ENCODE peak calls at places on chromosomes 1 and 21, in five cellular contexts. Q is spleen, D is OCI-LY7, K is colonic mucosa, R is adrenal gland. M is an unnamed sample. For H3K36me3, the result is how much of the 10 kb centered on the place peaks cover.

GRCh38 chr1:41322101-41322661 is 39.1 kb upstream of the FOXO6 start:
- DNase-seq in Q (no peak), D (peak), K (no peak), R (no peak), M (no peak)

GRCh38 chr1:3831689-3832088 is 25.3 kb downstream of the CEP104 start:
- DNase-seq in Q (no peak), D (no peak), K (no peak), R (peak), M (no peak)

GRCh38 chr1:2980073-2980791 is 41.0 kb upstream of the ACTRT2 start:
- DNase-seq in Q (peak), D (no peak), K (no peak), R (peak), M (no peak)

GRCh38 chr1:185646202-185646683 is 87.9 kb upstream of the HMCN1 start:
- DNase-seq in Q (no peak), D (no peak), K (peak), R (peak), M (no peak)

GRCh38 chr1:111191496-111191895 is 8.9 kb downstream of the DENND2D start:
- DNase-seq in Q (no peak), D (no peak), K (no peak), R (no peak), M (no peak)

GRCh38 chr1:160916666-160917065 is 31.7 kb upstream of the ITLN1 start:
- DNase-seq in Q (no peak), D (no peak), K (no peak), R (no peak), M (no peak)

GRCh38 chr21:36321325-36322082 is 1.5 kb downstream of the MORC3 start:
- DNase-seq in Q (peak), D (peak), K (no peak), R (no peak), M (peak)

GRCh38 chr1:183139281-183139942 is 46.7 kb upstream of the LAMC2 start:
- DNase-seq in Q (no peak), D (no peak), K (no peak), R (no peak), M (no peak)

GRCh38 chr1:205921559-205921887 is 21.7 kb downstream of the SLC26A9 start:
- DNase-seq in Q (peak), D (no peak), K (no peak), R (no peak), M (no peak)

GRCh38 chr1:170307426-170307825 is 161.7 kb downstream of the NTMT2 start:
- DNase-seq in Q (no peak), D (no peak), K (no peak), R (no peak), M (no peak)

GRCh38 chr1:228166170-228166936 is 749 bp downstream of the IBA57 start:
- DNase-seq in Q (peak), D (peak), K (peak), R (peak), M (no peak)

GRCh38 chr1:94952539-94952938 is 25.6 kb upstream of the CNN3 start:
- DNase-seq in Q (no peak), D (no peak), K (no peak), R (no peak), M (no peak)

GRCh38 chr1:77313491-77313890 is 31.7 kb downstream of the AK5 start:
- DNase-seq in Q (no peak), D (peak), K (no peak), R (peak), M (no peak)

GRCh38 chr1:76068953-76069561 is 5.5 kb upstream of the ST6GALNAC3 start:
- DNase-seq in Q (no peak), D (no peak), K (no peak), R (no peak), M (no peak)

GRCh38 chr21:44686000-44686781 is 4.2 kb upstream of the KRTAP12-1 start:
- DNase-seq in Q (no peak), D (no peak), K (no peak), R (no peak), M (no peak)

GRCh38 chr1:184823080-184823479 is 68.4 kb upstream of the EDEM3 start:
- DNase-seq in Q (no peak), D (no peak), K (no peak), R (no peak), M (no peak)

GRCh38 chr1:6880951-6881690 is 95.9 kb downstream of the CAMTA1 start:
- DNase-seq in Q (no peak), D (no peak), K (no peak), R (no peak), M (no peak)

GRCh38 chr1:181324797-181325616 is 158.3 kb upstream of the CACNA1E start:
- DNase-seq in Q (no peak), D (no peak), K (no peak), R (no peak), M (no peak)

GRCh38 chr1:79364896-79365295 is 358.4 kb upstream of the ADGRL4 start:
- DNase-seq in Q (no peak), D (no peak), K (no peak), R (no peak), M (no peak)

GRCh38 chr1:51622455-51622913 is 5.6 kb downstream of the OSBPL9 start:
- DNase-seq in Q (no peak), D (no peak), K (peak), R (peak), M (no peak)

GRCh38 chr1:59494145-59494824 is 197.4 kb downstream of the FGGY start:
- DNase-seq in Q (no peak), D (no peak), K (no peak), R (no peak), M (no peak)

GRCh38 chr21:33206771-33207290 is 22.9 kb upstream of the IFNAR2 start:
- DNase-seq in Q (peak), D (no peak), K (no peak), R (no peak), M (no peak)

GRCh38 chr1:230930986-230931385 is 47.7 kb downstream of the TTC13 start:
- DNase-seq in Q (no peak), D (no peak), K (no peak), R (no peak), M (no peak)

GRCh38 chr1:231554969-231555368 is 26.5 kb downstream of the TSNAX start:
- DNase-seq in Q (no peak), D (no peak), K (no peak), R (no peak), M (no peak)

GRCh38 chr1:1788646-1789431 is 10.6 kb upstream of the NADK start:
- DNase-seq in Q (no peak), D (peak), K (peak), R (peak), M (no peak)

GRCh38 chr21:29301703-29302102 is 3.0 kb downstream of the BACH1 start:
- DNase-seq in Q (no peak), D (no peak), K (no peak), R (no peak), M (no peak)

GRCh38 chr1:23553896-23554480 is 5.3 kb downstream of the ID3 start:
- DNase-seq in Q (no peak), D (peak), K (peak), R (no peak), M (no peak)

GRCh38 chr1:239647045-239647444 is 260.7 kb downstream of the CHRM3 start:
- DNase-seq in Q (no peak), D (no peak), K (no peak), R (no peak), M (no peak)

GRCh38 chr1:23436520-23437354 is 12.2 kb upstream of the TCEA3 start:
- DNase-seq in Q (no peak), D (no peak), K (peak), R (peak), M (no peak)

GRCh38 chr1:179104851-179105250 is 23.0 kb downstream of the TOR3A start:
- DNase-seq in Q (no peak), D (no peak), K (no peak), R (no peak), M (no peak)

GRCh38 chr21:45556645-45557601 is 14.7 kb upstream of the SLC19A1 start:
- DNase-seq in Q (peak), D (no peak), K (no peak), R (peak), M (no peak)

GRCh38 chr1:179798213-179798863 is 55.2 kb downstream of the FAM163A start:
- DNase-seq in Q (peak), D (no peak), K (no peak), R (no peak), M (no peak)

DNA sequence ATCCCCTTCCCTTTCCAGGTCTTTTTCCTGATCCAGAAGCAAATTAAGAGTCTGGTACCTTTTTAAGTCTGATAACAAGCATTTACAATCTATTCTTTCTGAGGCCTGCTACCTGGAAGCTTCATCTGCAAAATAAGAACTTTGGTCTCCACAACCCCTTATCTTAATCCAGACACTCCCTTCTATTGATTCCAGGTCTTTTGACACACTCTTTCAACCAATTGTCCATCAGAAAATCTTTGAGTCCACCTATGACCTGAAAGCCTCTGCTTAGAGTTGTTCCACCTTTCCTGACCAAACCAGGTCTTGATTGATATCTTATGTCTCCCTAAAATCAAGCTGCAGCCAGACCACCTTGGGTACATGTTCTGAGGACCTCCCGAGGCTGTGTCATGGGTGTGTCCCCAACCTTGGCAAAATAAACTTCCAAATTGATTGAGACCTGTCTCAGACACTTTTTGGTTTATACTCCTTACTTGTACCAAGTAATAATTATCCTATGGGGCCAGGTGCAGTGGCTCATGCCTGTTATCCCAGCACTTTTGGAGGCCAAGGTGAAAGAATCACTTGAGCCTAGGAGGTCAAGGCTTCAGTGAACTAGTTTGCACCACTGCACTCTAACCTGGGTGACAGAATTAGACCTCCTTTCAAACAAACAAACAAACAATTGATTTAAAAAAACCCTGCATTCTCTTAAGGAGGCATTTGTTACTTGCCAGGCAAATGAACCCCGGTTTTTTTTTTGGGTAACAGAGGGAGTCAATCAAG is 126.1 kb downstream of the MAP3K21 start:
- DNase-seq in Q (no peak), D (no peak), K (no peak), R (no peak), M (no peak)
- H3K36me3 ChIP-seq in Q (under half), D (under half), K (under half), R (under half), M (under half)

GRCh38 chr1:19200281-19200604 is 9.8 kb downstream of the UBR4 start:
- DNase-seq in Q (no peak), D (no peak), K (no peak), R (no peak), M (no peak)

GRCh38 chr1:19202396-19202795 is 7.7 kb downstream of the UBR4 start:
- DNase-seq in Q (no peak), D (no peak), K (no peak), R (no peak), M (no peak)

GRCh38 chr1:19197849-19198248 is 12.2 kb downstream of the UBR4 start:
- DNase-seq in Q (no peak), D (no peak), K (no peak), R (no peak), M (no peak)

GRCh38 chr1:19198820-19199219 is 11.2 kb downstream of the UBR4 start:
- DNase-seq in Q (no peak), D (no peak), K (no peak), R (no peak), M (no peak)

GRCh38 chr1:19199393-19200280 is 10.4 kb downstream of the UBR4 start:
- DNase-seq in Q (no peak), D (no peak), K (no peak), R (no peak), M (no peak)
- H3K36me3 ChIP-seq in Q (under half), D (half or more), K (under half), R (under half), M (under half)

DNA sequence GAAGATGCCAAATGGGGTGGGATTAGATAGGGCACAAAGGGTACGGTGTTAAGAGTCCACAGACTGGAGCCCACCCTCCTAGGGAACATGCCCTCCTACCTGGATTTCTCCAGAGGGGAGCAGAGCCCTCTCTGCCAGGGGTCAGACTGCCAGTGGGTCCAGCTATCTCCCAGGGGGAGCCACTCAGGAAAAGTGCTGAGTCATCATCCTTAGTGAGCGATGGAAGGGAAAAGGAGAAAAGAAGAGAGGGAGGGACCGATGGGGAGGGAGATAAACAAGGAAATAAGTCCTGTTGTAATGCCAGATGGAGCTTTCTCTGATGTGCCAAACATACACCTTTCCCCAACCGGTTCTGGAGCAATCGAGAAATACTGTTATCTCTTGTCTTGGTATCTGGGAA is 30.4 kb upstream of the CYP4B1 start:
- DNase-seq in Q (no peak), D (no peak), K (no peak), R (no peak), M (no peak)
- H3K36me3 ChIP-seq in Q (under half), D (under half), K (under half), R (under half), M (under half)

DNA sequence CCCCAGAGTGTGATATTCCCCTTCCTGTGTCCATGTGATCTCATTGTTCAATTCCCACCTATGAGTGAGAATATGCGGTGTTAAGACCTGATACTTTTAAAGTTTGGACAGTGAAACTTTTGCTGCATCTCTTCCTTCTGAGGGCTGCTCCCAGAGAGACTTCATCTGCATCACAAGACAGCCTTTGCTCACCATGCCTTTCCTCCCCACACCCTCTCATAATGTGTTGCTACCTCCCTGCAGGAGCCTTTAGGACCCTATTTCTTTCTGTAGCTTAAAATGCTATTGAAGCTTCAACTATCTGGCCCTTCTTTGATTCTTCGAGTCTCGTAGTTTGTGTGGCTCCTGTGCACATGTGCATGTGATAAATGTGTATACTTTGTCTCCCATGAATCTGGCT is 23.7 kb downstream of the LEPR start:
- DNase-seq in Q (no peak), D (no peak), K (no peak), R (no peak), M (no peak)
- H3K36me3 ChIP-seq in Q (under half), D (under half), K (under half), R (under half), M (under half)

GRCh38 chr1:53366901-53367502 is 39.1 kb upstream of the LRP8 start:
- DNase-seq in Q (peak), D (no peak), K (no peak), R (no peak), M (no peak)
- H3K36me3 ChIP-seq in Q (under half), D (under half), K (under half), R (under half), M (under half)

M was measured in GM06990.